ENCODE peak calls at places on chromosomes 2 and 18, in ten cellular contexts. N is EL; J is activated CD4-positive, alpha-beta T cell treated with anti-CD3 and anti-CD28 coated beads, Interleukin-2, amount 10 ng/mL, durations not matched to agents 7 days and 5 days; Z is brain microvascular endothelial cell; D is fibroblast of gingiva; H is iris pigment epithelial cell; X is activated naive CD4-positive, alpha-beta T cell treated with anti-CD3 and anti-CD28 coated beads, Interleukin-2, amount 50 U/mL, for 16 hours; P is HS-5; Y is brain pericyte; E is NCI-H2029. L is an unnamed sample.

GRCh38 chr2:229363126-229363814 is 92.2 kb upstream of the PID1 start:
- DNase-seq in X (no peak), P (peak), N (peak), Z (no peak), E (no peak), Y (no peak), H (peak), D (peak), J (no peak), L (no peak)

GRCh38 chr2:163475815-163476214 is 260.0 kb downstream of the FIGN start:
- DNase-seq in X (no peak), N (no peak), J (no peak), P (no peak), H (no peak), E (no peak), Z (no peak), D (no peak), Y (peak), L (no peak)

GRCh38 chr18:38693085-38693484 is 1127.5 kb upstream of the CELF4 start:
- DNase-seq in H (no peak), Y (no peak), X (no peak), E (no peak), Z (no peak), J (no peak), N (no peak), D (no peak), P (no peak), L (no peak)

GRCh38 chr2:183229386-183229785 is 105.1 kb downstream of the NUP35 start:
- DNase-seq in N (peak), Z (peak), H (peak), J (no peak), Y (no peak), X (no peak), P (peak), D (no peak), E (no peak), L (no peak)

GRCh38 chr18:55301196-55301540 is 286.8 kb downstream of the TCF4 start:
- DNase-seq in P (no peak), J (no peak), N (peak), D (peak), H (peak), E (no peak), X (no peak), Y (no peak), Z (no peak), L (no peak)

GRCh38 chr2:54459037-54459441 is 2.9 kb downstream of the SPTBN1 start:
- DNase-seq in H (peak), Y (no peak), Z (no peak), J (no peak), D (peak), E (no peak), P (no peak), N (peak), X (no peak), L (no peak)

GRCh38 chr2:60984717-60985116 is 32.8 kb upstream of the PEX13 start:
- DNase-seq in J (no peak), Y (no peak), Z (no peak), E (no peak), X (no peak), N (no peak), P (no peak), H (no peak), D (no peak), L (no peak)

GRCh38 chr2:197666277-197666676 is 9.1 kb downstream of the RFTN2 start:
- DNase-seq in P (no peak), J (no peak), E (no peak), N (no peak), X (no peak), H (no peak), Z (no peak), D (no peak), Y (no peak), L (no peak)

GRCh38 chr2:159807183-159808037 is 9.4 kb upstream of the CD302 start:
- DNase-seq in Y (no peak), Z (peak), E (peak), D (peak), H (peak), J (peak), N (peak), X (no peak), P (no peak), L (peak)

L was measured in small intestine.